ENCODE peak calls at places on chromosomes 2 and 18, in ten cellular contexts. L is activated CD8-positive, alpha-beta memory T cell treated with anti-CD3 and anti-CD28 coated beads, Interleukin-2, amount 50 U/mL, for 48 hours; Y is GM20000; P is GM19239; B is NCI-H2171 treated with DMSO at 0.1 percent for 48 hours; F is Panc1; U is iris pigment epithelial cell; D is stimulated activated CD4-positive, alpha-beta T cell treated with anti-CD3 and anti-CD28 coated beads, Interleukin-1b, Interleukin-23, amount 100 ng/mL, for 48 hours; V is iPS DF 6.9; H is T-helper 9 cell. A is an unnamed sample.

GRCh38 chr18:56831988-56832387 is 180.8 kb downstream of the WDR7 start:
- DNase-seq in L (no peak), B (no peak), P (no peak), V (no peak), D (no peak), Y (no peak), F (no peak), H (no peak), U (peak), A (no peak)

GRCh38 chr2:199160677-199161465 is 296.9 kb downstream of the SATB2 start:
- DNase-seq in Y (no peak), F (no peak), L (no peak), U (peak), B (no peak), V (no peak), H (no peak), P (no peak), D (no peak), A (no peak)

GRCh38 chr2:42929985-42930581 is 137.7 kb upstream of the HAAO start:
- DNase-seq in F (no peak), B (peak), H (no peak), L (no peak), U (peak), V (no peak), D (no peak), Y (no peak), P (no peak), A (no peak)

GRCh38 chr18:44601447-44601846 is 79.2 kb upstream of the SETBP1 start:
- DNase-seq in V (no peak), Y (no peak), H (no peak), D (no peak), F (no peak), B (peak), U (peak), P (no peak), L (no peak), A (no peak)

GRCh38 chr2:100524331-100524730 is 38.5 kb upstream of the PDCL3 start:
- DNase-seq in P (no peak), F (no peak), H (no peak), D (no peak), Y (no peak), U (peak), V (no peak), L (no peak), B (no peak), A (no peak)

GRCh38 chr18:32427084-32427933 is 43.4 kb downstream of the GAREM1 start:
- DNase-seq in B (no peak), V (no peak), Y (no peak), D (no peak), F (no peak), L (no peak), U (peak), P (no peak), H (no peak), A (no peak)

GRCh38 chr2:234003972-234004617 is 46.4 kb upstream of the SPP2 start:
- DNase-seq in P (no peak), H (no peak), B (no peak), U (peak), L (no peak), Y (no peak), D (peak), V (no peak), F (peak), A (peak)

GRCh38 chr18:63374520-63374919 is 7.5 kb upstream of the KDSR start:
- DNase-seq in L (no peak), D (no peak), Y (no peak), U (peak), B (no peak), V (no peak), H (no peak), P (no peak), F (no peak), A (no peak)

GRCh38 chr2:28415010-28415409 is 22.4 kb downstream of the FOSL2 start:
- DNase-seq in U (no peak), V (no peak), F (no peak), P (no peak), H (no peak), Y (no peak), L (no peak), B (no peak), D (no peak), A (no peak)

GRCh38 chr2:81853331-81853730 is 1548.8 kb upstream of the LRRTM1 start:
- DNase-seq in D (no peak), F (no peak), Y (no peak), H (no peak), B (no peak), U (no peak), V (no peak), L (no peak), P (no peak), A (no peak)

GRCh38 chr2:1621041-1621440 is 123.3 kb downstream of the PXDN start:
- DNase-seq in U (no peak), F (no peak), L (no peak), H (no peak), D (no peak), P (no peak), B (no peak), Y (no peak), V (no peak), A (no peak)

GRCh38 chr18:24118750-24119577 is 19.9 kb upstream of the CABYR start:
- DNase-seq in F (no peak), B (peak), Y (peak), D (peak), H (peak), L (peak), V (no peak), U (peak), P (peak), A (peak)

GRCh38 chr18:45771587-45771986 is 47.6 kb downstream of the SLC14A1 start:
- DNase-seq in F (no peak), B (no peak), D (no peak), H (no peak), P (no peak), Y (no peak), U (peak), L (no peak), V (no peak), A (no peak)

A was measured in lung microvascular endothelial cell.